ENCODE peak calls at places on chromosomes 4 and X, in eight cellular contexts. O is COR-L47; C is activated CD8-positive, alpha-beta memory T cell treated with anti-CD3 and anti-CD28 coated beads for 48 hours; I is nephron progenitor cell; W is left ventricle myocardium inferior; M is T-helper 2 cell; T is activated CD8-positive, alpha-beta T cell treated with anti-CD3 and anti-CD28 coated beads, Interleukin-2, amount 10 ng/mL, durations not matched to agents 7 days and 5 days; R is AG08396. P is an unnamed sample.
A peak's percentile ranks its signal among the peaks of the same experiment; 100 is the strongest.

GRCh38 chrX:133838761-133839676 is 146.4 kb downstream of the GPC3 start:
- DNase-seq in R (peak; percentile 40), W (no peak), C (no peak), M (peak; percentile 3), O (no peak), T (peak; percentile 28), I (peak; percentile 67), P (no peak)

GRCh38 chr4:12203945-12204344 is 775.3 kb upstream of the HS3ST1 start:
- DNase-seq in I (no peak), W (no peak), T (no peak), O (no peak), M (no peak), R (no peak), C (no peak), P (no peak)

GRCh38 chrX:47078129-47079043 is at the start of gene RGN:
- DNase-seq in M (no peak), T (no peak), W (peak; percentile 26), R (peak; percentile 24), O (no peak), C (no peak), I (peak; percentile 6), P (peak; percentile 56)

GRCh38 chr4:26361287-26361686 is 40.5 kb downstream of the RBPJ start:
- DNase-seq in M (no peak), W (no peak), T (no peak), O (no peak), C (no peak), I (no peak), R (no peak), P (no peak)

GRCh38 chr4:55509272-55509671 is 37.4 kb downstream of the CLOCK start:
- DNase-seq in T (no peak), M (no peak), R (no peak), I (no peak), C (no peak), W (no peak), O (no peak), P (no peak)

GRCh38 chrX:115898382-115899001 is 272.1 kb upstream of the AGTR2 start:
- DNase-seq in C (no peak), T (no peak), R (no peak), I (no peak), M (no peak), O (peak; percentile 42), W (no peak), P (no peak)

GRCh38 chr4:11585506-11585905 is 156.8 kb upstream of the HS3ST1 start:
- DNase-seq in W (no peak), R (no peak), T (no peak), C (no peak), M (no peak), O (no peak), I (no peak), P (no peak)

GRCh38 chr4:89242864-89243740 is 64.5 kb downstream of the GPRIN3 start:
- DNase-seq in W (no peak), C (no peak), M (peak; percentile 28), I (no peak), O (peak; percentile 81), R (no peak), T (no peak), P (no peak)

GRCh38 chr4:8647094-8647570 is 54.6 kb downstream of the CPZ start:
- DNase-seq in I (no peak), W (no peak), T (peak; percentile 8), C (no peak), M (no peak), O (no peak), R (no peak), P (no peak)

GRCh38 chrX:37455381-37455780 is 106.2 kb downstream of the PRRG1 start:
- DNase-seq in M (no peak), R (no peak), C (no peak), W (no peak), T (no peak), O (no peak), I (no peak), P (no peak)

GRCh38 chrX:50988649-50989048 is 78.1 kb downstream of the BMP15 start:
- DNase-seq in M (peak; percentile 4), R (peak; percentile 27), I (peak; percentile 33), T (peak; percentile 24), C (no peak), O (no peak), W (no peak), P (no peak)

GRCh38 chrX:71214604-71215334 is 8.3 kb upstream of the GJB1 start:
- DNase-seq in T (no peak), O (no peak), R (no peak), C (no peak), W (no peak), M (no peak), I (no peak), P (no peak)

GRCh38 chrX:65744965-65745364 is 77.5 kb downstream of the MSN start:
- DNase-seq in M (no peak), R (no peak), C (no peak), I (no peak), T (no peak), W (no peak), O (no peak), P (no peak)

GRCh38 chr4:7778524-7779193 is 161.0 kb downstream of the AFAP1 start:
- DNase-seq in T (no peak), O (no peak), M (no peak), I (no peak), W (no peak), R (peak; percentile 56), C (no peak), P (no peak)

GRCh38 chr4:162782778-162783507 is 383.7 kb downstream of the NAF1 start:
- DNase-seq in R (no peak), T (no peak), O (no peak), M (no peak), I (no peak), W (no peak), C (no peak), P (no peak)

GRCh38 chr4:110630621-110631402 is 7.9 kb upstream of the PITX2 start:
- DNase-seq in M (no peak), W (no peak), I (peak; percentile 43), O (no peak), R (no peak), T (no peak), C (no peak), P (no peak)

GRCh38 chr4:26173619-26174018 is 147.2 kb upstream of the RBPJ start:
- DNase-seq in T (no peak), O (no peak), I (no peak), W (no peak), M (no peak), R (peak; percentile 51), C (no peak), P (no peak)

GRCh38 chr4:75924309-75924708 is 16.5 kb downstream of the NAAA start:
- DNase-seq in M (no peak), T (no peak), R (no peak), C (no peak), W (no peak), O (peak; percentile 45), I (no peak), P (no peak)

GRCh38 chr4:113869743-113870375 is 108.3 kb upstream of the CAMK2D start:
- DNase-seq in R (peak; percentile 18), I (no peak), T (peak; percentile 28), C (peak; percentile 2), W (no peak), O (no peak), M (peak; percentile 17), P (no peak)

GRCh38 chrX:15465347-15465746 is 27.8 kb downstream of the PIR start:
- DNase-seq in W (no peak), O (no peak), R (no peak), T (no peak), I (no peak), M (no peak), C (no peak), P (no peak)

GRCh38 chr4:173482330-173482931 is 47.6 kb downstream of the HAND2 start:
- DNase-seq in O (no peak), I (no peak), R (no peak), M (no peak), W (no peak), C (no peak), T (no peak), P (no peak)